ENCODE peak calls at places on chromosomes 4 and X, in eight cellular contexts. M is heart right ventricle, D is mucosa of descending colon, I is OCI-LY7, C is A549, E is AG10803, K is K562, P is adrenal gland. B is an unnamed sample.

GRCh38 chrX:27565992-27566391 is 24.2 kb upstream of the DCAF8L2 start:
- DNase-seq in M (peak; percentile 4), D (no peak), I (no peak), C (no peak), E (no peak), K (no peak), P (peak; percentile 41), B (no peak)

GRCh38 chrX:154444755-154445246 is 860 bp downstream of the FAM50A start:
- DNase-seq in M (no peak), D (no peak), I (no peak), C (no peak), E (no peak), K (no peak), P (no peak), B (no peak)

GRCh38 chrX:114344756-114345155 is 239.1 kb upstream of the HTR2C start:
- DNase-seq in M (no peak), D (no peak), I (peak; percentile 27), C (peak; percentile 25), E (peak; percentile 36), K (peak; percentile 24), P (no peak), B (peak; percentile 15)

GRCh38 chr4:6327220-6327917 is 57.7 kb downstream of the WFS1 start:
- DNase-seq in M (peak; percentile 73), D (peak; percentile 86), I (peak; percentile 78), C (peak; percentile 65), E (peak; percentile 54), K (peak; percentile 86), P (peak; percentile 84), B (peak; percentile 50)

GRCh38 chr4:162164881-162165528 is 1.2 kb upstream of the FSTL5 start:
- DNase-seq in M (no peak), D (no peak), I (no peak), C (no peak), E (no peak), K (no peak), P (no peak), B (no peak)

GRCh38 chrX:28590394-28590793 is 3.1 kb downstream of the IL1RAPL1 start:
- DNase-seq in M (no peak), D (no peak), I (no peak), C (no peak), E (no peak), K (no peak), P (no peak), B (no peak)

GRCh38 chrX:11886745-11887144 is 128.7 kb downstream of the MSL3 start:
- DNase-seq in M (no peak), D (no peak), I (no peak), C (peak; percentile 21), E (peak; percentile 3), K (no peak), P (no peak), B (no peak)

GRCh38 chrX:85627363-85627762 is 247.9 kb upstream of the POF1B start:
- DNase-seq in M (no peak), D (no peak), I (peak; percentile 10), C (peak; percentile 9), E (no peak), K (no peak), P (no peak), B (no peak)

GRCh38 chrX:48919360-48919821 is 567 bp upstream of the PIM2 start:
- DNase-seq in M (no peak), D (no peak), I (no peak), C (no peak), E (no peak), K (no peak), P (no peak), B (no peak)

GRCh38 chr4:27595956-27596355 is 735.3 kb downstream of the STIM2 start:
- DNase-seq in M (no peak), D (peak; percentile 24), I (no peak), C (no peak), E (no peak), K (no peak), P (no peak), B (no peak)

GRCh38 chr4:20305976-20306375 is 54.3 kb downstream of the SLIT2 start:
- DNase-seq in M (no peak), D (no peak), I (no peak), C (no peak), E (peak; percentile 53), K (no peak), P (no peak), B (no peak)
- TF ChIP-seq CTCF in M (peak; percentile 9), D (no peak), I (peak; percentile 44), C (no peak), E (peak; percentile 58), K (no peak), P (peak; percentile 16), B (peak; percentile 68)

GRCh38 chrX:134144231-134144630 is 92.8 kb upstream of the CCDC160 start:
- DNase-seq in M (no peak), D (no peak), I (peak; percentile 21), C (peak; percentile 8), E (no peak), K (no peak), P (no peak), B (no peak)
- TF ChIP-seq CTCF in M (no peak), D (no peak), I (peak; percentile 67), C (no peak), E (peak; percentile 28), K (peak; percentile 47), P (no peak), B (peak; percentile 52)

GRCh38 chr4:8762951-8763735 is 108.5 kb downstream of the HMX1 start:
- DNase-seq in M (no peak), D (peak; percentile 5), I (no peak), C (no peak), E (no peak), K (no peak), P (no peak), B (no peak)

GRCh38 chr4:8761824-8762205 is 109.8 kb downstream of the HMX1 start:
- DNase-seq in M (no peak), D (peak; percentile 3), I (no peak), C (no peak), E (no peak), K (no peak), P (no peak), B (no peak)

GRCh38 chr4:8761167-8761823 is 110.3 kb downstream of the HMX1 start:
- DNase-seq in M (no peak), D (peak; percentile 2), I (no peak), C (no peak), E (no peak), K (no peak), P (no peak), B (no peak)

GRCh38 chr4:8760561-8760960 is 111.1 kb downstream of the HMX1 start:
- DNase-seq in M (no peak), D (peak; percentile 14), I (no peak), C (no peak), E (no peak), K (no peak), P (no peak), B (no peak)

DNA sequence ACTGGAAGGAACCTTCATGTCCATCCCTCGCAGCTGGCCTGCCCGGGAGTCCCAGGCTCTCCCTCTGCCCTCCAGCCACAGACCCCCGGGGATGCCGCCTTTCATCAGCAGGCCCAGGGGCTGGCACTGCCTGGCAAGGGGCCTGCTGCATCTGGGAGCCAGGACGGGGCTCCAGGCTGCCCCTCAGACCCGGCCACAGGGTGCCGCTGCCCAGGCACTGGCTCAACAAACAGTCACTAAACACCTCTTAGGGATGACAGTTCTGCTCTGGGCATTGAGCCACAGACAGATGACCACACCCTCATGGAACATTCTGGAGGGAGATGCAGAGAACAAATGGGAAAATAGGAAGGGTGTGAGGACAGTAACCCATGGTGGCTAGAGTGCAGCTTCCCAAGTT is 109.3 kb downstream of the HMX1 start:
- DNase-seq in M (no peak), D (peak; percentile 9), I (no peak), C (no peak), E (no peak), K (no peak), P (no peak), B (no peak)
- TF ChIP-seq CTCF in M (no peak), D (no peak), I (no peak), C (no peak), E (no peak), K (no peak), P (no peak), B (no peak)

GRCh38 chr4:53696956-53697685 is 105.8 kb upstream of the LNX1 start:
- DNase-seq in M (no peak), D (no peak), I (no peak), C (no peak), E (no peak), K (no peak), P (no peak), B (no peak)
- TF ChIP-seq CTCF in M (no peak), D (no peak), I (no peak), C (no peak), E (peak; percentile 20), K (no peak), P (no peak), B (peak; percentile 22)

DNA sequence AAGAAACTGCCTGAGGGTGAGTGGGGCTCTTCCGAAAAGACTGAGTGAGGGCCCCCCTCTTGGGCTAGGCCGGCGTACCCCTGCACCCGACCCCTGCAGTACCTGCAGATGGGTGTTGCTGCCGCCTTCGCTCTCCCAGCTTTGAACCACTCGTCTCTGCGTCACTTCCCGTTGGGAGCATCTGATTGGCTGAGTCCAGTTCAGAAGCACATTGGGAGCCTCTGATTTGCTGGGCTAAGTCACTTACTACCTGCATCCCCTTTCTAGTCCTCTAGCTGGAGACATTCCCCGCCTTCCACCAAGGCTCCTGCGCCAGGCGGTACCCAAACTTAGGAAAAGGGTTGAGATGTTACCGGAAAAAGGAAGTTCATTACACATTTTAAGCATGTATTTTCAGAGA is 20.4 kb upstream of the WWC2 start:
- DNase-seq in M (no peak), D (no peak), I (no peak), C (peak; percentile 4), E (no peak), K (no peak), P (no peak), B (no peak)
- TF ChIP-seq CTCF in M (no peak), D (no peak), I (no peak), C (no peak), E (no peak), K (no peak), P (no peak), B (no peak)

GRCh38 chrX:50471390-50471789 is 765 bp upstream of the DGKK start:
- DNase-seq in M (no peak), D (no peak), I (no peak), C (no peak), E (no peak), K (no peak), P (no peak), B (no peak)
- TF ChIP-seq CTCF in M (no peak), D (no peak), I (no peak), C (no peak), E (no peak), K (no peak), P (no peak), B (no peak)

GRCh38 chrX:74536142-74537010 is 78.0 kb downstream of the RLIM start:
- DNase-seq in M (peak; percentile 89), D (peak; percentile 80), I (no peak), C (no peak), E (peak; percentile 73), K (peak; percentile 37), P (peak; percentile 87), B (peak; percentile 73)

GRCh38 chrX:74537011-74537390 is 77.4 kb downstream of the RLIM start:
- DNase-seq in M (peak; percentile 34), D (no peak), I (no peak), C (no peak), E (no peak), K (no peak), P (peak; percentile 22), B (peak; percentile 9)

GRCh38 chrX:74535633-74536141 is 78.7 kb downstream of the RLIM start:
- DNase-seq in M (peak; percentile 74), D (peak; percentile 80), I (no peak), C (no peak), E (peak; percentile 59), K (peak; percentile 10), P (peak; percentile 69), B (peak; percentile 31)

GRCh38 chrX:74534569-74535038 is 79.8 kb downstream of the RLIM start:
- DNase-seq in M (no peak), D (no peak), I (no peak), C (no peak), E (peak; percentile 56), K (no peak), P (no peak), B (peak; percentile 51)

GRCh38 chrX:74535211-74535621 is 79.2 kb downstream of the RLIM start:
- DNase-seq in M (peak; percentile 16), D (no peak), I (peak; percentile 10), C (peak; percentile 29), E (peak; percentile 70), K (peak; percentile 13), P (peak; percentile 43), B (peak; percentile 54)
- TF ChIP-seq CTCF in M (peak; percentile 59), D (no peak), I (peak; percentile 49), C (peak; percentile 24), E (peak; percentile 59), K (peak; percentile 23), P (peak; percentile 33), B (peak; percentile 25)

B was measured in HFFc6.